ENCODE peak calls at places on chromosomes 4 and X, in nine cellular contexts. H is activated CD8-positive, alpha-beta memory T cell treated with anti-CD3 and anti-CD28 coated beads for 48 hours; R is EL; J is T-helper 17 cell; O is GM20000; E is cardiac muscle cell; S is activated gamma-delta T cell treated with anti-CD3 and anti-CD28 coated beads, Interleukin-2, amount 50 U/mL, for 16 hours; X is activated T-cell treated with anti-CD3 and anti-CD28 coated beads, Interleukin-2, amount 50 U/mL, for 48 hours; U is sciatic nerve. I is an unnamed sample.

GRCh38 chr4:82223715-82224114 is 150.1 kb downstream of the HNRNPD start:
- DNase-seq in R (no peak), O (no peak), X (no peak), H (no peak), S (no peak), E (peak; percentile 30), J (no peak), U (no peak), I (no peak)

GRCh38 chrX:66013195-66013816 is 26.6 kb downstream of the VSIG4 start:
- DNase-seq in X (no peak), H (no peak), R (no peak), U (no peak), S (no peak), O (no peak), E (no peak), J (no peak), I (no peak)

GRCh38 chrX:28787206-28787605 is 200.0 kb downstream of the IL1RAPL1 start:
- DNase-seq in R (peak; percentile 6), J (no peak), S (no peak), H (no peak), U (no peak), E (peak; percentile 59), X (no peak), O (no peak), I (no peak)

GRCh38 chrX:103215037-103215767 is at the start of gene BEX4:
- DNase-seq in S (peak; percentile 67), H (peak; percentile 40), O (peak; percentile 85), J (peak; percentile 65), X (peak; percentile 85), U (peak; percentile 90), R (peak; percentile 26), E (peak; percentile 77), I (no peak)

GRCh38 chr4:56870927-56871326 is 36.8 kb upstream of the REST start:
- DNase-seq in J (no peak), U (no peak), O (no peak), R (peak; percentile 25), E (peak; percentile 52), S (no peak), X (no peak), H (no peak), I (no peak)

GRCh38 chr4:52998413-52998812 is 136.3 kb downstream of the RASL11B start:
- DNase-seq in H (no peak), J (no peak), E (no peak), U (no peak), S (no peak), X (no peak), O (no peak), R (no peak), I (no peak)

GRCh38 chr4:37685211-37685725 is 908 bp downstream of the RELL1 start:
- DNase-seq in X (peak; percentile 28), O (no peak), E (peak; percentile 62), J (peak; percentile 14), U (no peak), R (peak; percentile 63), H (no peak), S (peak; percentile 17), I (no peak)

GRCh38 chr4:176150283-176150682 is 45.1 kb downstream of the SPATA4 start:
- DNase-seq in O (peak; percentile 4), U (no peak), E (peak; percentile 44), S (no peak), H (no peak), X (no peak), R (peak; percentile 32), J (no peak), I (no peak)

I was measured in NK-92 treated with Interleukin-12 subunit alpha and Interleukin-12 subunit beta, amount 100 ng/mL, for 24 hours.